ENCODE peak calls at places on chromosomes 5 and 9, in seven cellular contexts. Z is mesendoderm, M is mesenchymal stem cell, T is IMR-90, C is H9, J is H1, Y is trophoblast cell. W is an unnamed sample.

GRCh38 chr9:82682431-82682830 is 380.5 kb downstream of the RASEF start:
- DNase-seq in Z (no peak), M (no peak), T (no peak), C (no peak), J (no peak), Y (no peak), W (no peak)

GRCh38 chr5:57887851-57888621 is 405.4 kb upstream of the ACTBL2 start:
- DNase-seq in Z (peak; percentile 87), M (peak; percentile 62), T (peak; percentile 69), C (peak; percentile 53), J (no peak), Y (peak; percentile 98), W (peak; percentile 43)

GRCh38 chr9:23803216-23803615 is 22.8 kb downstream of the ELAVL2 start:
- DNase-seq in Z (no peak), M (no peak), T (no peak), C (no peak), J (no peak), Y (no peak), W (no peak)

GRCh38 chr5:169181785-169182184 is 119.2 kb downstream of the SLIT3 start:
- DNase-seq in Z (no peak), M (no peak), T (no peak), C (no peak), J (no peak), Y (no peak), W (no peak)

GRCh38 chr5:145347026-145347616 is 488.0 kb downstream of the PRELID2 start:
- DNase-seq in Z (peak; percentile 40), M (peak; percentile 74), T (peak; percentile 72), C (no peak), J (no peak), Y (peak; percentile 65), W (peak; percentile 42)

GRCh38 chr9:98580956-98581355 is 127.8 kb downstream of the GABBR2 start:
- DNase-seq in Z (no peak), M (no peak), T (no peak), C (no peak), J (no peak), Y (no peak), W (no peak)

GRCh38 chr5:74829413-74829812 is 36.8 kb downstream of the FAM169A start:
- DNase-seq in Z (no peak), M (no peak), T (no peak), C (no peak), J (no peak), Y (no peak), W (no peak)

GRCh38 chr5:139155333-139155732 is 42.8 kb downstream of the SIL1 start:
- DNase-seq in Z (no peak), M (no peak), T (no peak), C (no peak), J (no peak), Y (no peak), W (no peak)

GRCh38 chr9:111287127-111287526 is 42.9 kb downstream of the OR2K2 start:
- DNase-seq in Z (peak; percentile 87), M (peak; percentile 59), T (peak; percentile 82), C (no peak), J (no peak), Y (peak; percentile 74), W (no peak)

GRCh38 chr5:33300209-33300742 is 140.5 kb upstream of the TARS1 start:
- DNase-seq in Z (no peak), M (no peak), T (no peak), C (no peak), J (no peak), Y (peak; percentile 5), W (no peak)

GRCh38 chr5:75023368-75024159 is 28.8 kb downstream of the GCNT4 start:
- DNase-seq in Z (no peak), M (no peak), T (peak; percentile 23), C (no peak), J (no peak), Y (no peak), W (no peak)

GRCh38 chr5:34674226-34674625 is 18.1 kb downstream of the RAI14 start:
- DNase-seq in Z (no peak), M (peak; percentile 74), T (peak; percentile 98), C (no peak), J (no peak), Y (peak; percentile 72), W (no peak)

GRCh38 chr9:131258698-131259431 is 17.4 kb downstream of the FAM78A start:
- DNase-seq in Z (no peak), M (no peak), T (no peak), C (no peak), J (no peak), Y (no peak), W (no peak)

GRCh38 chr9:86939311-86939710 is 8.0 kb downstream of the GAS1 start:
- DNase-seq in Z (no peak), M (no peak), T (no peak), C (no peak), J (no peak), Y (no peak), W (no peak)

GRCh38 chr5:111550282-111551020 is 38.1 kb upstream of the STARD4 start:
- DNase-seq in Z (peak; percentile 96), M (peak; percentile 96), T (peak; percentile 99), C (peak; percentile 84), J (peak; percentile 63), Y (peak; percentile 97), W (peak; percentile 86)

GRCh38 chr5:93162201-93162654 is 418.8 kb downstream of the NR2F1-AS1 start:
- DNase-seq in Z (peak; percentile 12), M (peak; percentile 65), T (no peak), C (no peak), J (no peak), Y (no peak), W (peak; percentile 47)

GRCh38 chr9:34633851-34634550 is 3.6 kb downstream of the SIGMAR1 start:
- DNase-seq in Z (peak; percentile 80), M (peak; percentile 71), T (peak; percentile 64), C (peak; percentile 77), J (no peak), Y (peak; percentile 70), W (peak; percentile 73)

GRCh38 chr5:176466245-176466871 is 18.2 kb downstream of the FAF2 start:
- DNase-seq in Z (peak; percentile 74), M (peak; percentile 91), T (peak; percentile 87), C (no peak), J (no peak), Y (peak; percentile 85), W (no peak)

GRCh38 chr5:15008476-15008875 is 136.9 kb upstream of the ANKH start:
- DNase-seq in Z (peak; percentile 78), M (peak; percentile 95), T (peak; percentile 98), C (peak; percentile 52), J (no peak), Y (peak; percentile 98), W (no peak)

GRCh38 chr9:72383978-72384709 is 19.1 kb upstream of the ZFAND5 start:
- DNase-seq in Z (no peak), M (peak; percentile 79), T (peak; percentile 94), C (no peak), J (no peak), Y (peak; percentile 49), W (no peak)

GRCh38 chr9:135037521-135038250 is 49.8 kb upstream of the OLFM1 start:
- DNase-seq in Z (no peak), M (no peak), T (no peak), C (peak; percentile 14), J (no peak), Y (no peak), W (no peak)

GRCh38 chr9:135039266-135039870 is 48.1 kb upstream of the OLFM1 start:
- DNase-seq in Z (no peak), M (no peak), T (no peak), C (peak; percentile 22), J (no peak), Y (no peak), W (no peak)

GRCh38 chr9:135038826-135039225 is 48.6 kb upstream of the OLFM1 start:
- DNase-seq in Z (no peak), M (no peak), T (no peak), C (peak; percentile 23), J (no peak), Y (no peak), W (no peak)

GRCh38 chr9:135036861-135037465 is 50.5 kb upstream of the OLFM1 start:
- DNase-seq in Z (no peak), M (no peak), T (no peak), C (peak; percentile 14), J (no peak), Y (no peak), W (no peak)

GRCh38 chr9:135038331-135038730 is 49.1 kb upstream of the OLFM1 start:
- DNase-seq in Z (no peak), M (no peak), T (no peak), C (no peak), J (no peak), Y (no peak), W (no peak)
- H3K18ac ChIP-seq in Z (no peak overlapping the region), M (no peak overlapping the region), T (no peak overlapping the region), C (no peak overlapping the region), J (no peak overlapping the region), Y (no peak overlapping the region), W (no peak overlapping the region)

DNA sequence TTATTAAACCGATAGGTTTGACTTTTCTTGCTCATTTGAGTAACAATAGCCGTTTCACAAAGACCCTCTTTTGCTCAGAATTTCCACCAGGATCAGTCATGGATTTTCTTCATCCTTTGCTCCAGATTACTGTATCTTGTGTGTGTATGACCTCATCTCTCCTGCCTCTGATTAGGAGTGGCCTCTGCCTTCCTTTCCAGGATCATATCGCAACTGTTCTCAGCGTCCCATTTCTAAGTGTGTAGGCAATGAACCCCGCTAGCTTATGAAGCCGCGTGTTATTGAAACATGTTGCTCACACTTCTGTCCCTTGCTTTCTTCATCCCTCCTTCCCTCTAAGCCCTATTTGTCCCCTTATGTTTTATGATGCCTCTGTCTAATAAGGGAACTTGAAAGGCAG is 169.8 kb upstream of the RPS23 start:
- DNase-seq in Z (no peak), M (no peak), T (no peak), C (no peak), J (no peak), Y (no peak), W (no peak)
- H3K23ac ChIP-seq in Z (no peak overlapping the region), M (no peak overlapping the region), T (no peak overlapping the region), C (no peak overlapping the region), J (no peak overlapping the region), Y (no peak overlapping the region), W (no peak overlapping the region)

GRCh38 chr5:9661316-9662015 is 31.3 kb upstream of the TAS2R1 start:
- DNase-seq in Z (peak; percentile 23), M (peak; percentile 8), T (peak; percentile 52), C (no peak), J (no peak), Y (peak; percentile 76), W (no peak)

GRCh38 chr5:9667906-9668305 is 37.8 kb upstream of the TAS2R1 start:
- DNase-seq in Z (no peak), M (no peak), T (no peak), C (no peak), J (no peak), Y (peak; percentile 50), W (no peak)

GRCh38 chr5:9658726-9659125 is 28.6 kb upstream of the TAS2R1 start:
- DNase-seq in Z (no peak), M (no peak), T (peak; percentile 30), C (no peak), J (no peak), Y (peak; percentile 84), W (no peak)

DNA sequence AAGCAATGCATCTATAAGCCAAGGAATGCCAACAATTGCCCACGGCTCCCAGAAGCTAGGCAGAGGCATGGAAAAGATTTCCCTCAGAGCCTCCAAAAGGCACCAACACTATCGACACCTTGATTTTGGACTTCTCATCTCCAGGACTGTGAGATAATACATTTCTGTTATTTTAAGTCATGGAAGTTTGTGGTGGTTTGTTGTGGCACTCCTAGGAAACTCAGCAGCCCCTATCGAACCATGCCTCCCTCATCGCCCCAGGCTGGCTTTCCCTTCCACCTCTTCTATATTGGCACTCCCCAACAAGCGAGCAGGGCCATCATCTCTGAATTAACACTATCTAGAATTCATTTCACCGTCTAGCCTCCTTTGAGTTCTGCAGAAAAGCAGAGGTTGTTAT is 33.7 kb upstream of the TAS2R1 start:
- DNase-seq in Z (no peak), M (no peak), T (no peak), C (no peak), J (no peak), Y (peak; percentile 82), W (no peak)
- H3K18ac ChIP-seq in Z (no peak overlapping the region), M (peak overlapping the region; percentile 9), T (no peak overlapping the region), C (no peak overlapping the region), J (no peak overlapping the region), Y (no peak overlapping the region), W (no peak overlapping the region)

GRCh38 chr5:141050622-141051525 is at the start of gene PCDHB1:
- DNase-seq in Z (peak; percentile 57), M (peak; percentile 33), T (no peak), C (peak; percentile 64), J (no peak), Y (no peak), W (peak; percentile 17)
- H3K23ac ChIP-seq in Z (no peak within 1 kb of the TSS), M (no peak within 1 kb of the TSS), T (no peak within 1 kb of the TSS), C (no peak within 1 kb of the TSS), J (no peak within 1 kb of the TSS), Y (no peak within 1 kb of the TSS), W (no peak within 1 kb of the TSS)